ENCODE peak calls at places on chromosomes 12 and 14, in four cellular contexts. D, B, G and O are unnamed samples. For H3K27me3, the result is how much of the 10 kb centered on the place peaks cover.

GRCh38 chr12:5512585-5512970 is 80.7 kb downstream of the NTF3 start:
- DNase-seq in D (no peak), G (no peak), B (no peak), O (no peak)

GRCh38 chr12:88015825-88016224 is 13.4 kb downstream of the C12orf50 start:
- DNase-seq in D (no peak), G (no peak), B (no peak), O (no peak)

GRCh38 chr12:127272864-127273263 is 994.1 kb upstream of the TMEM132C start:
- DNase-seq in B (no peak), G (no peak), D (no peak), O (no peak)

GRCh38 chr12:646303-647038 is 16.8 kb downstream of the NINJ2 start:
- DNase-seq in D (peak), G (peak), B (peak), O (peak)

GRCh38 chr14:100443643-100444042 is 120.5 kb downstream of the SLC25A47 start:
- DNase-seq in G (no peak), D (no peak), B (no peak), O (no peak)

GRCh38 chr12:61213646-61214045 is 1046.6 kb upstream of the USP15 start:
- DNase-seq in D (no peak), G (no peak), B (no peak), O (no peak)

GRCh38 chr14:77243853-77244252 is 27.2 kb downstream of the NGB start:
- DNase-seq in D (no peak), B (no peak), G (no peak), O (no peak)

GRCh38 chr12:26566186-26566585 is 266.8 kb downstream of the ITPR2 start:
- DNase-seq in G (no peak), D (no peak), B (no peak), O (no peak)

GRCh38 chr12:120117961-120118709 is 1.6 kb upstream of the RAB35 start:
- DNase-seq in D (peak), G (no peak), B (peak), O (no peak)

GRCh38 chr12:88185279-88185678 is 43.2 kb downstream of the TMTC3 start:
- DNase-seq in B (no peak), G (no peak), D (no peak), O (no peak)

GRCh38 chr12:24378548-24379011 is 429.1 kb upstream of the SOX5 start:
- DNase-seq in D (no peak), G (no peak), B (peak), O (no peak)

GRCh38 chr14:92687681-92688433 is 60.6 kb downstream of the LGMN start:
- DNase-seq in D (peak), G (peak), B (peak), O (no peak)

GRCh38 chr12:111585619-111586135 is 13.4 kb downstream of the ATXN2 start:
- DNase-seq in G (no peak), B (no peak), D (no peak), O (no peak)

DNA sequence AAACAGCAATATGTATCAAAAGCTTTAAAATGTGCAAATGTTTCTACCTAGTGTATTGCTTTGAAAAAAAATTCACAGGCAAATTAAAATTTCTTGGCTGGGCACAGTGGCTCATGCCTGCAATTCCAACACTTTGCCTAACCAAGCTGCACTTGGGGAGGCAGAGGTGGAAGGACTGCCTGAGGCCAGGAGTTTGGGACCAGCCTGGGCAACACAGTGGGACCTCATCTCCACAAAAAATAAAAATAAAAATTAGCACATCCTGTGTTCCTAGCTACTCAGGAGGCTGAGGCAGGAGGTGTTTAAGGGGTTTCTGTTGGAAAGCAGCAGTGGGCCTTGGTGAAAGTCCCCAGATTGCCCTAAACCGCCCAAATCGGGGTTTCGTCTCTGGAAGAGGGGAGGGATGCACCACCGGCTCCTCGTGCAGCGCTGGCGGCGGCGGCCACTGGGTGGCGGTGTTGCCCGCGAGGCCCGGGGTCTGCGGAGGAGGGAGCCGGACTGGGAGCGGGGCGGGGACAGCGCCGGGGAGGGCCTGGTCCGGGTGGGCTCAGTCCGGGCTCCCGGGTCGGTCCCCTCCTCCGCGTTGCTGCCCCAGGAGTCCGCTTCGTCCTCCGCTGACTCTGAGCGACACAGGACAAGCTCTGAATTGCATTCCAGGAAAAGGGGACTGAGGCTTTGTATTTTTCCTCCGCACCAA is 265.6 kb downstream of the AACS start:
- DNase-seq in D (peak), G (peak), B (peak), O (peak)
- H3K4me3 ChIP-seq in D (peak), G (no peak), B (peak), O (peak)

DNA sequence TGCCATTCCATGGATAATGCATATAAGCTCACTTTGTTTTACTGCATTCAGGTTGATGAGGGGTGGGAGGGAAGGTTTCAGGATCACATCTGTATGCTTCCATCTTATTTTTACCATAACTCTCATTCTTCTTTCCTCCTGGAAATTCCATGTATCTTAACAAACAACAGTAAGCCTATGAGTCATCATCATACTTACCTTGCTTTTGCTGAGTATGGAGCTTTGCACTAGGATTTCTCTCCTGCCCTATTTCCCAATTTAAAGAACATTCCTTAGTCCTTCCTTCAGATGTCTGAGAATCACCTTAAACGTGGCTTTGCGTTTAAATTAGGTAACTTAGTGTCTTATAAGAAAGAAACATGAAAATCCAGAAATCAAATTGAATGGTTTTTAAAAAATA is 1.6 kb upstream of the CLEC14A start:
- DNase-seq in B (no peak), D (no peak), G (no peak), O (no peak)
- H3K27me3 ChIP-seq in B (under half), D (under half), G (under half), O (under half)

DNA sequence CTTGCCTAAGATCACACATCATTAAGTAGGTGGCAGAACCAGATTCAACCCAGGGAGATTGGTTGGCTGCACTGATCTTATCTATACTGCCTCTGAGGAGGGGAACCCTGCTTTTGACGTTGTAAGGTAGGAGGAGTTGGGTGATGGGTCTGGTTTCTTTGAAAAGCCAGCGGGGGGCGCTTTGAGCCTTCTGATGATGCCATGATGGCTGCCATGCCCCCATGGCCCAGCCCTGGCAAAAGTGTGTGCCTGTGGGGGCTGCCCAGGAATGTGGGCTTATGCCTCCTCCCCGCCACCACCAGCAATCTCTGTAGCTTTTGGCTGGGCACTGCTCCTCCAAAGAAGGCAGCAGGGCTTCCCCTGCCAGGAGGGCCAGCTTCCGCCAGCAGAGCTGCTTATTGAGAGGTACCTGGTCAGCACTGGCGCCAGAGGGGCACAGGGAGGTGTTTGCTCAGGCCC is 224.3 kb downstream of the SLC41A2 start:
- DNase-seq in G (no peak), D (peak), B (no peak), O (no peak)
- TF ChIP-seq CTCF in G (no peak), D (no peak), B (no peak), O (no peak)

GRCh38 chr12:93426406-93426805 is 15.3 kb downstream of the UBE2N start:
- DNase-seq in G (no peak), D (no peak), B (no peak), O (no peak)
- H3K4me3 ChIP-seq in G (no peak), D (no peak), B (no peak), O (no peak)

GRCh38 chr12:2023365-2023764 is 19.1 kb upstream of the DCP1B start:
- DNase-seq in D (no peak), B (peak), G (no peak), O (no peak)

GRCh38 chr12:2027379-2027778 is 23.1 kb upstream of the DCP1B start:
- DNase-seq in G (no peak), D (no peak), B (no peak), O (no peak)
- H3K27me3 ChIP-seq in G (under half), D (under half), B (under half), O (under half)

DNA sequence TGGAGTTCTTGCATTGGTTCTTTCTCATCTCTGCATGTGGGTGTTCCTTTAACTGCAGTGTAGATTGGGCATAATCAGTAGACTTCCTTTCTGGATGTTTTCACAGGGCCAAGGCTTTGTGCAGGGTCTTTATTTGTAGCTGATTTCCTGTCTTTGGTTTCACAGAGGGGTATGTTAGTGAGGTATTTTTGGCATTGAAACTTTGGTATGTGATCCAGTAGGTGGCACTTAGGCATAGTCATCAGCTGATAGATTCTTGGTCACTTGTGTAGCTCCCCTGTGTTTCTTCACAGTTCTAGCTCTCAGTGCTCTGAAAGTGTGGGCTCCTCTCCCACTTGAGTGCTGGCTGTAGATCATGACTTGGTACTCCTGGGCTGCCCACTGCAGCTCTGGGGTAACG is 52.7 kb upstream of the LMO3 start:
- DNase-seq in B (no peak), D (no peak), G (no peak), O (no peak)
- TF ChIP-seq CTCF in B (no peak), D (no peak), G (no peak), O (no peak)

GRCh38 chr14:35335388-35336092 is 43.4 kb downstream of the PSMA6 start:
- DNase-seq in G (peak), D (peak), B (peak), O (peak)

GRCh38 chr14:35333797-35334743 is 41.9 kb downstream of the PSMA6 start:
- DNase-seq in G (no peak), D (no peak), B (no peak), O (no peak)

GRCh38 chr14:35337557-35338255 is 45.5 kb downstream of the PSMA6 start:
- DNase-seq in B (peak), D (peak), G (no peak), O (no peak)

GRCh38 chr14:35337074-35337556 is 44.9 kb downstream of the PSMA6 start:
- DNase-seq in B (no peak), D (no peak), G (no peak), O (no peak)

DNA sequence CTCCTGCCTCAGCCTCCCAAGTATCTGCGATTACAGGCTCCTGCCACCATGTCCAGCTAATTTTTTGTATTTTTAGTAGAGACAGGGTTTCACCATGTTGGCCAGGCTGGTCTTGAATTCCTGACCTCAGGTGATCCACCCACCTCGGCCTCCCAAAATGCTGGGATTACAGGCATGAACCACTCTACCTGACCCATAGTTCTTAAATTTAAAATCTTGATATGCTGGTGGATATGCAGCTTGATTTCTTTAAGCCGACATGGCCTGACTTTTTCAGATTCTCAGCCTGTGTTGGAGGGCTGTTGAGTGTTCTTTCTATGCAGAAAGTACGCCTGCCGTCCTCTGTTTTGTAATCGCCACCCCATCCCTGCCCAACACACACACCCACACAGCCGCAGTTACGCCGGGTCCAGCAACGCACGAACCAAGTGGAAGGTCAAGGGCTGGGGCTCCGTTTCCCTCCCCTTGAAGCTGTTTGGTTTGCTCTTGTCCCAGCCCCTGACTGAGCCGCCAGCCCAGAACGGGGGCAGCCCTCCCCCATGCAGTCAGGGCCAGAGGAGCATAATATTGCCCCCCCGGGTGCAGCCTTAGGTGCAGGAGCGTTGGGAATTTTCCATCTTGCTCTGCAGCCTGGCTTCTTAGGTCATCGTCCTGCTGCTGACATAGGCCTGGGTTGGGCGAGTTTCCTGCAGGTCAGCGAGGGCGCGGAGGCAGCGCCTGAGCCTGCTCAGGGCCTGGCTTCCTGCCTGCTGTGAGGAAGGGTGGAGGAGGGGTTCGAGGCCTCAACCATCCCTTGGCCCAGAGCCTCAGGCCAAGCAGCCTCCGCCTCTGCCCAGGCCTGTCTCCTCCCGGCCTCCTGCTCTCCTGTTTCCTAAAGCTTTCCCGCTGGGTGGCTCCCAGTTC is 44.2 kb downstream of the PSMA6 start:
- DNase-seq in B (peak), D (peak), G (peak), O (peak)
- H3K4me3 ChIP-seq in B (no peak), D (peak), G (no peak), O (no peak)

DNA sequence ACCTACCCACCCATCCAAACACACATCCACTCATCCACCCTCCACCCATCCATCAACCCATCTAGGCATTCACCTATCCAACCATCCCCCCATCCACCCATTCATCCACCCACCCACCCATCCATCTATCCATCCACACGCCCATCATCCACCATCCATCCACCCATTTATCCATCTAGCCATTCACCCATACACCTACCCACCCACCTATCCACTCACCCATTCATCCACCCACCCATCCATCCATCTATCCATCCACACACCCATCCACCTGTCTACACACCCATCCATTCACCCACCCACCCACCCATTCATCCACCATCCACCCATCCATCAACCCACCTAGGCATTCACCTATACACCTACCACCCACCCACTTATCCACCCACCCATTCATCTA is 72.6 kb upstream of the GALNT9 start:
- DNase-seq in G (no peak), B (no peak), D (no peak), O (no peak)
- H3K27me3 ChIP-seq in G (under half), B (under half), D (under half), O (under half)